ENCODE peak calls at places on chromosomes 5 and 9, in ten cellular contexts. D is heart left ventricle, U is cardiac muscle cell, N is keratinocyte, Y is aorta, L is mesenchymal stem cell, C is fibroblast of lung, G is ovary, F is body of pancreas, E is lung. M is an unnamed sample.

GRCh38 chr5:91307023-91307422 is 76.1 kb downstream of the ARRDC3 start:
- DNase-seq in D (no peak), U (peak; percentile 91), N (no peak), Y (peak; percentile 81), L (no peak), C (no peak), G (peak; percentile 54), F (no peak), E (no peak), M (no peak)

GRCh38 chr5:99334936-99335335 is 406.1 kb upstream of the CHD1 start:
- DNase-seq in D (peak; percentile 56), U (no peak), N (no peak), Y (no peak), L (no peak), C (no peak), G (no peak), F (no peak), E (no peak), M (no peak)

GRCh38 chr9:89668216-89668867 is 63.5 kb downstream of the GADD45G start:
- DNase-seq in D (no peak), U (no peak), N (no peak), Y (no peak), L (peak; percentile 38), C (no peak), G (no peak), F (no peak), E (no peak), M (no peak)

GRCh38 chr5:66851306-66851705 is 255.1 kb downstream of the MAST4 start:
- DNase-seq in D (no peak), U (no peak), N (no peak), Y (no peak), L (no peak), C (peak; percentile 39), G (no peak), F (no peak), E (no peak), M (no peak)

GRCh38 chr5:23840083-23840482 is 332.7 kb downstream of the PRDM9 start:
- DNase-seq in D (no peak), U (no peak), N (no peak), Y (no peak), L (no peak), C (no peak), G (no peak), F (no peak), E (no peak), M (no peak)

GRCh38 chr9:33320568-33321261 is 30.4 kb downstream of the NFX1 start:
- DNase-seq in D (no peak), U (peak; percentile 95), N (no peak), Y (no peak), L (peak; percentile 95), C (peak; percentile 95), G (no peak), F (no peak), E (peak; percentile 32), M (peak; percentile 73)

GRCh38 chr5:2524620-2525019 is 226.9 kb downstream of the IRX2 start:
- DNase-seq in D (no peak), U (no peak), N (no peak), Y (no peak), L (no peak), C (no peak), G (no peak), F (no peak), E (no peak), M (no peak)

GRCh38 chr9:133490865-133491655 is 12.2 kb upstream of the SLC2A6 start:
- DNase-seq in D (peak; percentile 46), U (peak; percentile 44), N (no peak), Y (peak; percentile 26), L (no peak), C (no peak), G (no peak), F (no peak), E (no peak), M (peak; percentile 22)

GRCh38 chr5:150179221-150179620 is 10.6 kb upstream of the SLC6A7 start:
- DNase-seq in D (no peak), U (no peak), N (no peak), Y (no peak), L (no peak), C (no peak), G (no peak), F (no peak), E (no peak), M (no peak)

GRCh38 chr5:55432549-55432948 is 102.2 kb downstream of the PLPP1 start:
- DNase-seq in D (no peak), U (no peak), N (no peak), Y (no peak), L (no peak), C (no peak), G (no peak), F (no peak), E (no peak), M (no peak)

GRCh38 chr5:59665086-59665831 is 228.3 kb downstream of the PDE4D start:
- DNase-seq in D (no peak), U (peak; percentile 60), N (no peak), Y (no peak), L (no peak), C (no peak), G (no peak), F (no peak), E (no peak), M (no peak)

GRCh38 chr9:103242025-103242424 is 246.9 kb downstream of the CYLC2 start:
- DNase-seq in D (no peak), U (no peak), N (no peak), Y (no peak), L (no peak), C (no peak), G (no peak), F (no peak), E (no peak), M (no peak)

GRCh38 chr5:149382517-149383220 is 3.6 kb upstream of the IL17B start:
- DNase-seq in D (no peak), U (no peak), N (no peak), Y (no peak), L (no peak), C (no peak), G (peak; percentile 21), F (no peak), E (no peak), M (no peak)

GRCh38 chr9:136448655-136449054 is 9.0 kb upstream of the INPP5E start:
- DNase-seq in D (no peak), U (no peak), N (no peak), Y (no peak), L (no peak), C (no peak), G (no peak), F (no peak), E (no peak), M (no peak)
- H3K36me3 ChIP-seq in D (peaks cover 95% of the 10 kb centered on the region), U (peaks cover 44% of the 10 kb centered on the region), N (peaks cover 60% of the 10 kb centered on the region), Y (peaks cover 8% of the 10 kb centered on the region), L (peaks cover 77% of the 10 kb centered on the region), C (peaks cover 31% of the 10 kb centered on the region), G (no peaks in the 10 kb centered on the region), F (peaks cover 52% of the 10 kb centered on the region), E (peaks cover 60% of the 10 kb centered on the region), M (peaks cover 68% of the 10 kb centered on the region)

GRCh38 chr9:93219692-93220091 is 35.8 kb downstream of the WNK2 start:
- DNase-seq in D (peak; percentile 51), U (no peak), N (no peak), Y (no peak), L (no peak), C (no peak), G (no peak), F (no peak), E (no peak), M (no peak)

GRCh38 chr9:93218671-93219420 is 34.9 kb downstream of the WNK2 start:
- DNase-seq in D (peak; percentile 49), U (no peak), N (no peak), Y (no peak), L (no peak), C (no peak), G (no peak), F (no peak), E (no peak), M (no peak)

GRCh38 chr9:93218161-93218560 is 34.2 kb downstream of the WNK2 start:
- DNase-seq in D (peak; percentile 71), U (no peak), N (no peak), Y (no peak), L (no peak), C (no peak), G (no peak), F (no peak), E (no peak), M (no peak)

GRCh38 chr9:93223241-93224180 is 39.6 kb downstream of the WNK2 start:
- DNase-seq in D (peak; percentile 21), U (peak; percentile 54), N (peak; percentile 46), Y (no peak), L (no peak), C (peak; percentile 79), G (no peak), F (peak; percentile 58), E (no peak), M (peak; percentile 66)

GRCh38 chr9:93220627-93221425 is 36.9 kb downstream of the WNK2 start:
- DNase-seq in D (peak; percentile 10), U (no peak), N (no peak), Y (no peak), L (no peak), C (no peak), G (no peak), F (no peak), E (no peak), M (no peak)
- H3K4me1 ChIP-seq in D (peaks cover 22% of the 10 kb centered on the region), U (peaks cover 23% of the 10 kb centered on the region), N (peaks cover 24% of the 10 kb centered on the region), Y (no peaks in the 10 kb centered on the region), L (peaks cover 9% of the 10 kb centered on the region), C (peaks cover 2% of the 10 kb centered on the region), G (no peaks in the 10 kb centered on the region), F (peaks cover 66% of the 10 kb centered on the region), E (peaks cover 3% of the 10 kb centered on the region), M (peaks cover 11% of the 10 kb centered on the region)

DNA sequence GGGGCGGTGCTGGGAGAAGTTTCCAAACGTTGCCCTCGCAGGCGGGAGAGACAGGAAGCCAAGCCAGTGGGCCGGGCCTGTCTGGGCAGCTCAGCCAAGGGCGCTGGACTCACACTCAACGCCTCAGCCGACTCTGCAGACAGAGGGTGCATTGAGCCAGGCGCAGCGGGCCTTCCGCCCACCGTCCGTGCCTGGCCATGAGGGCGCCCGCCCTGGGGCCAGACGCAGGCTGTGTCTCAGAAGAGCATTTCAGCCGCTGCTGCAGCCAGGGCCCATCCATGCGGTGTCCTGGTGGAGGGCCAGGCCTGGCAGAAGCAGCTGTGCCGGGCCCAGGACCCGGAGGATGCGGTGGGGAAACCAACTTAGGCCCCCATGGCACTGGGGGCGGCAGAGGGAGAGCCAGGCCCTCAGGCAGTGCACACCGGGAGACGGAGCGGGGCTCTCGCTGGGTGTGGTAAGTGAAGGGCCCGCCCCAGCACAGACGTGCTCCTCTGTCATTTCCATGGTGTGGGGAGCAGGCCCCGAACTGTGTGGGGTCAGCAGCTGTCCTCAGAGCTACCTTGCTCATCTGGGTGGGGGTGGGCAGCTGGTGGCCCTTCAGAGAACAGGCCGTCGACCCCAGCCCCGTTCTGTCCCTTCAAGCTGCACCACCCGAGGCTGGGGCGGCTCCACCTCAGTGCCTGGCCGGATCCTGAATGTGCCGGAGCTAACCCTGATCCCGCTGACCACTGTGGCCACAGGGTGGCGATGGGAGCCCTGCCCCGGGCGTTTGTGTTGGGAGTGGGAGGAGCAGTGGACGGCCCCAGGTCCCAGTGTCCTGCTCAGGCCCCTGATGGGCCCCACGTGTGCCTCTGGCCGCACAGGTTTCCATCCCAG is 18.0 kb downstream of the DNLZ start:
- DNase-seq in D (no peak), U (peak; percentile 52), N (no peak), Y (peak; percentile 85), L (peak; percentile 69), C (peak; percentile 51), G (no peak), F (no peak), E (peak; percentile 74), M (no peak)
- H3K4me3 ChIP-seq in D (no peak overlapping the region), U (no peak overlapping the region), N (peak overlapping the region; percentile 7), Y (no peak overlapping the region), L (peak overlapping the region; percentile 66), C (no peak overlapping the region), G (no peak overlapping the region), F (no peak overlapping the region), E (no peak overlapping the region), M (no peak overlapping the region)

GRCh38 chr5:97019435-97020117 is 83.7 kb downstream of the LNPEP start:
- DNase-seq in D (no peak), U (no peak), N (no peak), Y (no peak), L (peak; percentile 83), C (peak; percentile 96), G (no peak), F (no peak), E (no peak), M (no peak)
- H3K36me3 ChIP-seq in D (peaks cover 89% of the 10 kb centered on the region), U (peaks cover 34% of the 10 kb centered on the region), N (peaks cover 8% of the 10 kb centered on the region), Y (peaks cover 3% of the 10 kb centered on the region), L (peaks cover 5% of the 10 kb centered on the region), C (no peaks in the 10 kb centered on the region), G (no peaks in the 10 kb centered on the region), F (peaks cover 16% of the 10 kb centered on the region), E (peaks cover 4% of the 10 kb centered on the region), M (no peaks in the 10 kb centered on the region)

M was measured in A673.